ENCODE peak calls at places on chromosomes 2 and 18, in six cellular contexts. H is HL-60, Y is iris pigment epithelial cell, F is HFF-Myc, X is thyroid gland, M is NCI-H69. D is an unnamed sample.

GRCh38 chr18:41370740-41371623 is 584.1 kb upstream of the PIK3C3 start:
- DNase-seq in H (no peak), Y (no peak), F (no peak), X (no peak), M (peak; percentile 72), D (peak; percentile 22)

GRCh38 chr2:232139171-232139594 is 177.7 kb downstream of the DIS3L2 start:
- DNase-seq in H (no peak), Y (no peak), F (no peak), X (no peak), M (no peak), D (no peak)

GRCh38 chr2:72579595-72580180 is 246.1 kb downstream of the EXOC6B start:
- DNase-seq in H (no peak), Y (peak; percentile 59), F (peak; percentile 10), X (no peak), M (peak; percentile 53), D (peak; percentile 72)

GRCh38 chr2:96514521-96514920 is 9.4 kb upstream of the NEURL3 start:
- DNase-seq in H (no peak), Y (no peak), F (no peak), X (no peak), M (no peak), D (no peak)

GRCh38 chr2:70939001-70939846 is 3.5 kb downstream of the ATP6V1B1 start:
- DNase-seq in H (no peak), Y (no peak), F (no peak), X (no peak), M (peak; percentile 70), D (peak; percentile 45)

GRCh38 chr18:24530630-24531111 is 70.2 kb downstream of the HRH4 start:
- DNase-seq in H (no peak), Y (peak; percentile 14), F (peak; percentile 47), X (no peak), M (peak; percentile 93), D (peak; percentile 94)

GRCh38 chr2:211486-212184 is 52.2 kb downstream of the SH3YL1 start:
- DNase-seq in H (no peak), Y (no peak), F (no peak), X (no peak), M (no peak), D (no peak)

GRCh38 chr2:147782521-147782920 is 62.3 kb upstream of the ACVR2A start:
- DNase-seq in H (no peak), Y (peak; percentile 57), F (no peak), X (no peak), M (peak; percentile 58), D (no peak)

GRCh38 chr2:96656540-96656939 is 14.0 kb downstream of the FER1L5 start:
- DNase-seq in H (no peak), Y (no peak), F (no peak), X (no peak), M (no peak), D (no peak)

GRCh38 chr2:99682280-99683060 is 192.7 kb upstream of the REV1 start:
- DNase-seq in H (no peak), Y (peak; percentile 31), F (no peak), X (no peak), M (peak; percentile 50), D (no peak)

GRCh38 chr2:203759692-203760365 is 53.4 kb downstream of the CD28 start:
- DNase-seq in H (no peak), Y (peak; percentile 74), F (peak; percentile 20), X (no peak), M (no peak), D (no peak)

GRCh38 chr18:73979742-73980141 is 167.9 kb downstream of the FBXO15 start:
- DNase-seq in H (no peak), Y (peak; percentile 26), F (no peak), X (no peak), M (peak; percentile 71), D (no peak)

GRCh38 chr2:95275151-95275515 is 884 bp downstream of the PROM2 start:
- DNase-seq in H (no peak), Y (no peak), F (no peak), X (no peak), M (no peak), D (no peak)

GRCh38 chr2:230777681-230778080 is 65.0 kb downstream of the CAB39 start:
- DNase-seq in H (no peak), Y (peak; percentile 58), F (no peak), X (no peak), M (no peak), D (no peak)